ENCODE peak calls at places on chromosomes 3 and 15, in seven cellular contexts. One of them, this sample, is unnamed.

GRCh38 chr15:35078221-35078915 is 6.7 kb downstream of the NANOGP8 start:
- DNase-seq in WTC11: peak; percentile 42
- DNase-seq in psoas muscle: no peak
- DNase-seq in natural killer cell treated with Interleukin-12 subunit alpha and Interleukin-12 subunit beta and Interleukin-15 and Interleukin-18, amount 100 ng/mL, for 72 hours: no peak
- DNase-seq in cardiac septum: peak; percentile 76
- DNase-seq in neuronal stem cell: peak; percentile 33
- DNase-seq in cardiac fibroblast: peak; percentile 79
- DNase-seq in this sample: peak; percentile 8

GRCh38 chr3:163924600-163924999 is 1153.7 kb downstream of the SI start:
- DNase-seq in psoas muscle: no peak
- DNase-seq in natural killer cell treated with Interleukin-12 subunit alpha and Interleukin-12 subunit beta and Interleukin-15 and Interleukin-18, amount 100 ng/mL, for 72 hours: no peak
- DNase-seq in cardiac septum: no peak
- DNase-seq in neuronal stem cell: no peak
- DNase-seq in WTC11: no peak
- DNase-seq in cardiac fibroblast: no peak
- DNase-seq in this sample: no peak

GRCh38 chr3:10495003-10495402 is 10.4 kb downstream of the ATP2B2 start:
- DNase-seq in neuronal stem cell: no peak
- DNase-seq in natural killer cell treated with Interleukin-12 subunit alpha and Interleukin-12 subunit beta and Interleukin-15 and Interleukin-18, amount 100 ng/mL, for 72 hours: no peak
- DNase-seq in cardiac fibroblast: peak; percentile 28
- DNase-seq in WTC11: no peak
- DNase-seq in cardiac septum: no peak
- DNase-seq in psoas muscle: peak; percentile 60
- DNase-seq in this sample: no peak

GRCh38 chr3:188319569-188319968 is 165.6 kb downstream of the LPP start:
- DNase-seq in cardiac fibroblast: no peak
- DNase-seq in psoas muscle: no peak
- DNase-seq in cardiac septum: no peak
- DNase-seq in WTC11: no peak
- DNase-seq in natural killer cell treated with Interleukin-12 subunit alpha and Interleukin-12 subunit beta and Interleukin-15 and Interleukin-18, amount 100 ng/mL, for 72 hours: no peak
- DNase-seq in neuronal stem cell: no peak
- DNase-seq in this sample: no peak

GRCh38 chr15:52093539-52094502 is 18.8 kb downstream of the BCL2L10 start:
- DNase-seq in neuronal stem cell: no peak
- DNase-seq in cardiac septum: no peak
- DNase-seq in cardiac fibroblast: peak; percentile 94
- DNase-seq in WTC11: no peak
- DNase-seq in natural killer cell treated with Interleukin-12 subunit alpha and Interleukin-12 subunit beta and Interleukin-15 and Interleukin-18, amount 100 ng/mL, for 72 hours: no peak
- DNase-seq in psoas muscle: peak; percentile 85
- DNase-seq in this sample: peak; percentile 44

GRCh38 chr3:32143849-32144757 is 37.7 kb downstream of the GPD1L start:
- DNase-seq in natural killer cell treated with Interleukin-12 subunit alpha and Interleukin-12 subunit beta and Interleukin-15 and Interleukin-18, amount 100 ng/mL, for 72 hours: no peak
- DNase-seq in neuronal stem cell: peak; percentile 58
- DNase-seq in cardiac fibroblast: peak; percentile 94
- DNase-seq in psoas muscle: no peak
- DNase-seq in WTC11: peak; percentile 44
- DNase-seq in cardiac septum: no peak
- DNase-seq in this sample: peak; percentile 93

GRCh38 chr3:178971614-178972013 is 100.0 kb downstream of the ZMAT3 start:
- DNase-seq in cardiac septum: no peak
- DNase-seq in natural killer cell treated with Interleukin-12 subunit alpha and Interleukin-12 subunit beta and Interleukin-15 and Interleukin-18, amount 100 ng/mL, for 72 hours: no peak
- DNase-seq in WTC11: no peak
- DNase-seq in neuronal stem cell: no peak
- DNase-seq in cardiac fibroblast: no peak
- DNase-seq in psoas muscle: no peak
- DNase-seq in this sample: no peak

GRCh38 chr3:51954713-51955112 is 468 bp upstream of the GPR62 start:
- DNase-seq in WTC11: no peak
- DNase-seq in cardiac fibroblast: no peak
- DNase-seq in psoas muscle: no peak
- DNase-seq in neuronal stem cell: no peak
- DNase-seq in natural killer cell treated with Interleukin-12 subunit alpha and Interleukin-12 subunit beta and Interleukin-15 and Interleukin-18, amount 100 ng/mL, for 72 hours: no peak
- DNase-seq in cardiac septum: no peak
- DNase-seq in this sample: no peak

GRCh38 chr15:75666823-75667501 is 19.2 kb downstream of the SNX33 start:
- DNase-seq in cardiac septum: no peak
- DNase-seq in WTC11: no peak
- DNase-seq in psoas muscle: peak; percentile 81
- DNase-seq in cardiac fibroblast: peak; percentile 98
- DNase-seq in neuronal stem cell: no peak
- DNase-seq in natural killer cell treated with Interleukin-12 subunit alpha and Interleukin-12 subunit beta and Interleukin-15 and Interleukin-18, amount 100 ng/mL, for 72 hours: no peak
- DNase-seq in this sample: peak; percentile 38